ENCODE peak calls at places on chromosome 22, in ten cellular contexts. R, B, P, I, S, H, A, Y, C and E are unnamed samples.

GRCh38 chr22:42986115-42986514 is 28.8 kb downstream of the PACSIN2 start:
- DNase-seq in P (no peak), B (no peak), C (no peak), S (no peak), A (no peak), R (no peak), I (no peak), H (no peak), Y (no peak), E (no peak)

GRCh38 chr22:43884600-43885318 is 7.1 kb downstream of the PNPLA5 start:
- DNase-seq in R (peak), H (peak), P (no peak), I (no peak), Y (peak), S (no peak), C (no peak), B (no peak), A (no peak), E (peak)

GRCh38 chr22:35341090-35341874 is 39.6 kb upstream of the HMOX1 start:
- DNase-seq in I (no peak), A (no peak), P (no peak), B (no peak), C (no peak), H (no peak), R (no peak), S (no peak), Y (no peak), E (no peak)

GRCh38 chr22:44665115-44665514 is 36.9 kb upstream of the PRR5 start:
- DNase-seq in B (no peak), R (no peak), Y (no peak), I (no peak), P (no peak), C (peak), S (no peak), A (no peak), H (no peak), E (no peak)

GRCh38 chr22:48577014-48577690 is 1250.5 kb downstream of the BRD1 start:
- DNase-seq in C (no peak), A (no peak), H (no peak), S (no peak), B (no peak), Y (no peak), I (no peak), P (no peak), R (no peak), E (no peak)

GRCh38 chr22:50601669-50602337 is 1.2 kb downstream of the MAPK8IP2 start:
- DNase-seq in S (no peak), C (no peak), B (no peak), I (no peak), Y (no peak), A (no peak), H (no peak), R (no peak), P (no peak), E (peak)

GRCh38 chr22:20155330-20156041 is 4.6 kb upstream of the CCDC188 start:
- DNase-seq in Y (no peak), P (no peak), I (no peak), S (no peak), B (no peak), C (peak), H (peak), A (peak), R (peak), E (peak)

GRCh38 chr22:47623056-47623739 is 860.7 kb downstream of the TBC1D22A start:
- DNase-seq in S (no peak), Y (no peak), R (no peak), I (no peak), P (no peak), H (no peak), A (no peak), B (no peak), C (no peak), E (peak)

GRCh38 chr22:28142361-28142801 is 223.3 kb upstream of the PITPNB start:
- DNase-seq in A (no peak), S (peak), C (no peak), Y (peak), H (no peak), I (no peak), R (no peak), P (peak), B (peak), E (peak)

GRCh38 chr22:21587803-21588611 is 20.5 kb downstream of the UBE2L3 start:
- DNase-seq in S (no peak), I (no peak), B (peak), A (peak), Y (no peak), C (peak), R (no peak), P (no peak), H (no peak), E (peak)

GRCh38 chr22:24807284-24807950 is 1.4 kb downstream of the SGSM1 start:
- DNase-seq in R (peak), B (no peak), S (no peak), C (no peak), A (no peak), I (no peak), Y (no peak), H (no peak), P (peak), E (no peak)